ENCODE peak calls at places on chromosomes 6 and 20, in eight cellular contexts. Q is activated CD8-positive, alpha-beta memory T cell treated with anti-CD3 and anti-CD28 coated beads for 4 hours; O is activated CD4-positive, alpha-beta T cell treated with anti-CD3 and anti-CD28 coated beads, Interleukin-2, amount 50 U/mL, for 48 hours; K is choroid plexus epithelial cell; P is body of pancreas; A is stimulated activated CD4-positive, alpha-beta T cell treated with anti-CD3 and anti-CD28 coated beads, Interleukin-15, amount 100 ng/mL, for 1 hour; U is H54; E is iris pigment epithelial cell. H is an unnamed sample.

GRCh38 chr6:20932284-20932683 is 398.0 kb downstream of the CDKAL1 start:
- DNase-seq in Q (no peak), O (no peak), K (no peak), P (no peak), A (no peak), U (no peak), E (peak), H (no peak)

GRCh38 chr6:31009731-31010130 is 543 bp upstream of the MUC22 start:
- DNase-seq in Q (no peak), O (no peak), K (no peak), P (no peak), A (no peak), U (no peak), E (no peak), H (no peak)

GRCh38 chr6:13859871-13860555 is 45.7 kb upstream of the MCUR1 start:
- DNase-seq in Q (no peak), O (no peak), K (no peak), P (no peak), A (no peak), U (no peak), E (no peak), H (no peak)

GRCh38 chr6:151512481-151512880 is 18.7 kb downstream of the CCDC170 start:
- DNase-seq in Q (no peak), O (no peak), K (no peak), P (no peak), A (no peak), U (no peak), E (no peak), H (no peak)

GRCh38 chr20:31915491-31916280 is 36.2 kb downstream of the PDRG1 start:
- DNase-seq in Q (no peak), O (no peak), K (no peak), P (no peak), A (no peak), U (no peak), E (no peak), H (no peak)

GRCh38 chr6:68778356-68779020 is 143.4 kb downstream of the ADGRB3 start:
- DNase-seq in Q (no peak), O (no peak), K (peak), P (peak), A (no peak), U (peak), E (peak), H (no peak)

GRCh38 chr6:142713959-142714358 is 231.0 kb downstream of the HIVEP2 start:
- DNase-seq in Q (no peak), O (no peak), K (no peak), P (no peak), A (no peak), U (no peak), E (no peak), H (no peak)

GRCh38 chr20:58755062-58755697 is 62.6 kb downstream of the NPEPL1 start:
- DNase-seq in Q (no peak), O (no peak), K (no peak), P (no peak), A (no peak), U (no peak), E (no peak), H (no peak)

GRCh38 chr6:408599-409102 is 17.1 kb downstream of the IRF4 start:
- DNase-seq in Q (no peak), O (no peak), K (peak), P (peak), A (no peak), U (peak), E (peak), H (no peak)

GRCh38 chr6:66965227-66965626 is 1258.2 kb upstream of the EYS start:
- DNase-seq in Q (no peak), O (no peak), K (no peak), P (no peak), A (no peak), U (no peak), E (no peak), H (no peak)

GRCh38 chr6:99467509-99468106 is 42.5 kb upstream of the PNISR start:
- DNase-seq in Q (no peak), O (no peak), K (peak), P (no peak), A (no peak), U (no peak), E (peak), H (no peak)

GRCh38 chr6:87743454-87743853 is 41.4 kb upstream of the AKIRIN2 start:
- DNase-seq in Q (no peak), O (no peak), K (no peak), P (no peak), A (no peak), U (no peak), E (no peak), H (no peak)

GRCh38 chr6:3456794-3457709 is at the start of gene SLC22A23:
- DNase-seq in Q (peak), O (peak), K (peak), P (peak), A (peak), U (peak), E (peak), H (peak)

GRCh38 chr6:46191961-46192360 is 21.2 kb upstream of the ENPP5 start:
- DNase-seq in Q (no peak), O (no peak), K (peak), P (no peak), A (no peak), U (no peak), E (peak), H (no peak)

GRCh38 chr6:136703331-136703846 is 88.9 kb downstream of the MAP3K5 start:
- DNase-seq in Q (no peak), O (no peak), K (no peak), P (no peak), A (no peak), U (no peak), E (no peak), H (no peak)

GRCh38 chr20:47181056-47181862 is 175.2 kb downstream of the ZMYND8 start:
- DNase-seq in Q (no peak), O (no peak), K (peak), P (peak), A (no peak), U (peak), E (peak), H (no peak)

GRCh38 chr6:99434702-99435530 is 9.8 kb upstream of the PNISR start:
- DNase-seq in Q (no peak), O (no peak), K (peak), P (no peak), A (no peak), U (no peak), E (peak), H (no peak)

GRCh38 chr6:152124432-152125074 is 317.1 kb downstream of the ESR1 start:
- DNase-seq in Q (no peak), O (no peak), K (peak), P (no peak), A (no peak), U (no peak), E (peak), H (no peak)

GRCh38 chr20:22403860-22404608 is 180.3 kb downstream of the FOXA2 start:
- DNase-seq in Q (no peak), O (no peak), K (peak), P (peak), A (no peak), U (no peak), E (no peak), H (no peak)

GRCh38 chr6:163706688-163707087 is 292.2 kb downstream of the QKI start:
- DNase-seq in Q (no peak), O (no peak), K (no peak), P (no peak), A (no peak), U (no peak), E (no peak), H (no peak)

GRCh38 chr20:58100731-58101356 is 127.6 kb downstream of the ANKRD60 start:
- DNase-seq in Q (no peak), O (no peak), K (no peak), P (no peak), A (no peak), U (no peak), E (no peak), H (no peak)

GRCh38 chr20:39661833-39662232 is 699.7 kb downstream of the DHX35 start:
- DNase-seq in Q (no peak), O (no peak), K (peak), P (no peak), A (no peak), U (peak), E (no peak), H (no peak)

GRCh38 chr6:41940759-41941279 is 789 bp downstream of the CCND3 start:
- DNase-seq in Q (no peak), O (peak), K (no peak), P (peak), A (no peak), U (peak), E (peak), H (peak)

GRCh38 chr20:22684763-22685443 is 100.5 kb upstream of the FOXA2 start:
- DNase-seq in Q (no peak), O (no peak), K (no peak), P (no peak), A (no peak), U (no peak), E (no peak), H (no peak)

GRCh38 chr6:53410508-53411258 is 61.9 kb upstream of the ELOVL5 start:
- DNase-seq in Q (no peak), O (peak), K (peak), P (peak), A (peak), U (peak), E (peak), H (no peak)

H was measured in Right ventricle myocardium inferior.